ENCODE peak calls at places on chromosomes 7 and 10, in four cellular contexts. One of them, this sample, is unnamed.

GRCh38 chr10:634256-634655 is 55.2 kb downstream of the DIP2C start:
- DNase-seq in tibial nerve: no peak
- DNase-seq in astrocyte of the cerebellum: no peak
- DNase-seq in prostate gland: no peak
- DNase-seq in this sample: no peak

GRCh38 chr7:124843336-124843735 is 77.7 kb upstream of the GPR37 start:
- DNase-seq in tibial nerve: no peak
- DNase-seq in astrocyte of the cerebellum: no peak
- DNase-seq in prostate gland: no peak
- DNase-seq in this sample: no peak

GRCh38 chr7:55571534-55572377 is 546 bp downstream of the VOPP1 start:
- DNase-seq in tibial nerve: peak
- DNase-seq in astrocyte of the cerebellum: no peak
- DNase-seq in prostate gland: peak
- DNase-seq in this sample: no peak

GRCh38 chr7:867406-868188 is 8.8 kb upstream of the GET4 start:
- DNase-seq in tibial nerve: no peak
- DNase-seq in astrocyte of the cerebellum: peak
- DNase-seq in prostate gland: peak
- DNase-seq in this sample: peak

GRCh38 chr7:37510043-37510634 is 61.5 kb upstream of the ELMO1 start:
- DNase-seq in tibial nerve: no peak
- DNase-seq in astrocyte of the cerebellum: no peak
- DNase-seq in prostate gland: no peak
- DNase-seq in this sample: no peak

GRCh38 chr7:29146888-29147609 is 712 bp upstream of the CPVL start:
- DNase-seq in tibial nerve: no peak
- DNase-seq in astrocyte of the cerebellum: no peak
- DNase-seq in prostate gland: peak
- DNase-seq in this sample: no peak

GRCh38 chr7:1537631-1538412 is 7.3 kb downstream of the MAFK start:
- DNase-seq in tibial nerve: peak
- DNase-seq in astrocyte of the cerebellum: peak
- DNase-seq in prostate gland: no peak
- DNase-seq in this sample: peak

GRCh38 chr7:74283858-74284447 is 5.3 kb upstream of the CLIP2 start:
- DNase-seq in tibial nerve: no peak
- DNase-seq in astrocyte of the cerebellum: no peak
- DNase-seq in prostate gland: no peak
- DNase-seq in this sample: no peak

GRCh38 chr7:7609330-7609729 is 31.2 kb upstream of the UMAD1 start:
- DNase-seq in tibial nerve: no peak
- DNase-seq in astrocyte of the cerebellum: no peak
- DNase-seq in prostate gland: no peak
- DNase-seq in this sample: no peak

GRCh38 chr7:19118896-19119301 is 1.5 kb upstream of the TWIST1 start:
- DNase-seq in tibial nerve: no peak
- DNase-seq in astrocyte of the cerebellum: no peak
- DNase-seq in prostate gland: no peak
- DNase-seq in this sample: no peak

GRCh38 chr10:69389827-69390490 is 26.8 kb downstream of the TACR2 start:
- DNase-seq in tibial nerve: no peak
- DNase-seq in astrocyte of the cerebellum: no peak
- DNase-seq in prostate gland: peak
- DNase-seq in this sample: peak

GRCh38 chr7:130721486-130722277 is 12.3 kb downstream of the KLF14 start:
- DNase-seq in tibial nerve: peak
- DNase-seq in astrocyte of the cerebellum: peak
- DNase-seq in prostate gland: peak
- DNase-seq in this sample: peak

GRCh38 chr7:78095549-78095948 is 297.0 kb downstream of the PHTF2 start:
- DNase-seq in tibial nerve: no peak
- DNase-seq in astrocyte of the cerebellum: no peak
- DNase-seq in prostate gland: no peak
- DNase-seq in this sample: no peak

GRCh38 chr7:149071641-149072437 is 18.7 kb downstream of the ZNF786 start:
- DNase-seq in tibial nerve: no peak
- DNase-seq in astrocyte of the cerebellum: no peak
- DNase-seq in prostate gland: no peak
- DNase-seq in this sample: no peak

GRCh38 chr7:2999078-2999500 is 44.6 kb downstream of the CARD11 start:
- DNase-seq in tibial nerve: no peak
- DNase-seq in astrocyte of the cerebellum: no peak
- DNase-seq in prostate gland: no peak
- DNase-seq in this sample: no peak

GRCh38 chr10:17880596-17880995 is 71.1 kb upstream of the SLC39A12 start:
- DNase-seq in tibial nerve: no peak
- DNase-seq in astrocyte of the cerebellum: no peak
- DNase-seq in prostate gland: no peak
- DNase-seq in this sample: no peak

GRCh38 chr10:98170249-98171117 is 36.0 kb downstream of the R3HCC1L start:
- DNase-seq in tibial nerve: no peak
- DNase-seq in astrocyte of the cerebellum: peak
- DNase-seq in prostate gland: peak
- DNase-seq in this sample: no peak

GRCh38 chr7:6416516-6417145 is 31.1 kb downstream of the DAGLB start:
- DNase-seq in tibial nerve: no peak
- DNase-seq in astrocyte of the cerebellum: no peak
- DNase-seq in prostate gland: no peak
- DNase-seq in this sample: peak

GRCh38 chr7:7157887-7158271 is 24.5 kb upstream of the C1GALT1 start:
- DNase-seq in tibial nerve: no peak
- DNase-seq in astrocyte of the cerebellum: peak
- DNase-seq in prostate gland: no peak
- DNase-seq in this sample: no peak

GRCh38 chr10:129870926-129871660 is 93.0 kb downstream of the EBF3 start:
- DNase-seq in tibial nerve: no peak
- DNase-seq in astrocyte of the cerebellum: no peak
- DNase-seq in prostate gland: peak
- DNase-seq in this sample: peak

GRCh38 chr10:59805043-59805442 is 51.8 kb upstream of the MRLN start:
- DNase-seq in tibial nerve: no peak
- DNase-seq in astrocyte of the cerebellum: no peak
- DNase-seq in prostate gland: peak
- DNase-seq in this sample: no peak

GRCh38 chr10:23094786-23095403 is 484 bp upstream of the MSRB2 start:
- DNase-seq in tibial nerve: no peak
- DNase-seq in astrocyte of the cerebellum: no peak
- DNase-seq in prostate gland: no peak
- DNase-seq in this sample: no peak
- H3K4me3 ChIP-seq in tibial nerve: peak
- H3K4me3 ChIP-seq in astrocyte of the cerebellum: peak
- H3K4me3 ChIP-seq in prostate gland: peak
- H3K4me3 ChIP-seq in this sample: peak

DNA sequence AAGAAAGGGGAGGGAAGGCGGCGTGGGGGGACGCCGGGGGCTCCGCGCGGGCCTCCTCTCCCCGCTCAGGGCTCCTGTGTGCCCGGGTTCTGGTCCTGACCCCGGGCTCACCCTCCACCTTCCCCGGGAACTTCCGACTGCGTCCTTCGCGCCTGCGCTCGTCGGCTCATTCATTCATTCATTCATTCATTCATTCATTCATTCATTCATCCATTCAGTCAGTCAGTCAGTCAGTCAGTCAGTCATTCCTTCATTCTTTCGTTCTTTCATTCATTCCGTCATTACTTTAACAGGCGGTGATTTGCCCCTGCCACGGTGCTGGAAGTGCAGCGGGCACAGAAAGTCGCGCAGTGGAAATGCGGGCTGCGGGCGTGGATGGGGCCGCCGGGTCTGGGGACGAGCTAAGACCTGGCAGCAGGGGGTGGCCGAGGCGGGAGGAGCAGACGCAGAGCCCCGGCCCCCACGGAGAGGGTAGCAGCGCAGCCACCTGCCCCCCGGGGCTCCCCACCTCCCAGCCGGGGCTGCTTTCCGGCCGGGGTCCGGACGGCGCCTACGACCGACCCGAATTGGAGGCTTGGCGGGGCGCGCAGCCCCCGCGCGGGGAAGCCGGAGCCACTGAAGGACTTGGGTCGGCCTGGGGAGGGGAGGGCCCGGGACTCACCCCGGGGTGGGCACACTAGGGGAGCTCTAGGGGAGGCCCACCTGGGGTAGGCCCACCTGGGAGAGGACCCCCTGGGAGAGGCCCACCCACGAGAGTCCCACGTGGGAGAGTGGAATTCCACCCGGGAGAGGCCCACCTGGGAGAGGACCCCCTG is 577 bp upstream of the CFAP46 start:
- DNase-seq in tibial nerve: no peak
- DNase-seq in astrocyte of the cerebellum: no peak
- DNase-seq in prostate gland: no peak
- DNase-seq in this sample: no peak
- H3K4me3 ChIP-seq in tibial nerve: peak
- H3K4me3 ChIP-seq in astrocyte of the cerebellum: peak
- H3K4me3 ChIP-seq in prostate gland: peak
- H3K4me3 ChIP-seq in this sample: peak

DNA sequence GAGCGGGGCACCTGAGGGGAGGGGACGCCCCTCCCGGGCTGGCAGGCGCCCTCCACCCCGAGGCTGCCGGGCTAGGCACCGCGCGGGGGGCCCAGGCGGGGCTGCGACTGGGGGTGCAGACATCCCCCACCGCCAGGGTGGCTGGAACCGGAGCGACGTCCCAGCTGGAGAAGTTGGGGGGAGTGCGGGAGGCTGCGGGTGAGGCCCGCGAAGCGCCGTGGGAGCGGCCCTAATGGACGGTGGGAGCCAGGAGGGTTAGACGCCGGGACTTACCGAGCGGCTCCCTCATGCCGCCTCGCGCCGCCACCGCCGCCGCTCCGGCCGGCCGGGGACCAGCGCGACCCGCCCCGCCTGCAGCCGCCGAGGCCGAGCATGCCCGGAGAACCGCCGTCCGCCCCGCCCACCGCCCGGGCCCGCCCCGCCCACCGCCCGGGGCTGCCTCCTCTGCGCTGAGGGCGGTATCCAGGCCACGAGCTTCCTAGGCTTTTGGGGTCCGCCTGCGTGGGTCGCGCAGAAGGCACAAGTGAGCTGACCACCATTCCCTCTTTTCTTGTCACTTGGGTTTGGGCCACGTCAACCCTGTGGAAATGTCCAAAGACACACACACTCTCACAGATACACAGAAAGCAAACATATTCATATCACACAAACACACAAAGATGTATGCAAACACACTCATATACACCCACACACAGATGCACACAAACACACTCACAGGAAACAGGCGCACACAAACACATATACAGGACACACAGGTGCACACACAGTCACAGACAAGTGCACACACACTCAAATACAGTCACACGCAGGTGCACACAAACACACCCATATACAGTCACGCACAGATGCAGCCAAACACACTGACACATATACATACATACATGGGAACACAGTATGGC is at the start of gene JCAD:
- DNase-seq in tibial nerve: peak
- DNase-seq in astrocyte of the cerebellum: no peak
- DNase-seq in prostate gland: peak
- DNase-seq in this sample: no peak
- H3K4me3 ChIP-seq in tibial nerve: peak
- H3K4me3 ChIP-seq in astrocyte of the cerebellum: peak
- H3K4me3 ChIP-seq in prostate gland: peak
- H3K4me3 ChIP-seq in this sample: peak

DNA sequence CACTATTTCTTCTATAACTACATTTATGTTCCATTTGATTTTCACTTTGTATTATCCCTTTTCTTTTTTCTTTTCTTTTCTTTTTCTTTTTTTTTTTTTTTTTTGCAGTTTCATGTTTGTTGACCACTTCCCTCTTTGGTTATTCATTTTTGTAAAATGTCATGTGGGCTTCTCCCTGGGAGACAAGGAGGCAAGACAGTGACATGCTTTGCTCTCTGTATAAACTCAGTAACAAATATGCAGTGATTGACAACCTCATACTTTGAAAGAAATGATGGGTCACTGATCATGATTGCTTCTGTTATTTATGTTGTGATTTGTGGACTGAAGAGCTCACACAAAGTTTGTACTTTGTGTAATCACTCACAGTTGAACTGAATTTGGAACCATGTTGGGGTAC is 90.2 kb upstream of the ABI1 start:
- DNase-seq in tibial nerve: no peak
- DNase-seq in astrocyte of the cerebellum: no peak
- DNase-seq in prostate gland: no peak
- DNase-seq in this sample: no peak
- H3K4me3 ChIP-seq in tibial nerve: no peak
- H3K4me3 ChIP-seq in astrocyte of the cerebellum: no peak
- H3K4me3 ChIP-seq in prostate gland: no peak
- H3K4me3 ChIP-seq in this sample: no peak

GRCh38 chr7:104973909-104974415 is 40.0 kb upstream of the KMT2E start:
- DNase-seq in tibial nerve: no peak
- DNase-seq in astrocyte of the cerebellum: peak
- DNase-seq in prostate gland: no peak
- DNase-seq in this sample: peak

GRCh38 chr7:104969183-104969582 is 44.8 kb upstream of the KMT2E start:
- DNase-seq in tibial nerve: no peak
- DNase-seq in astrocyte of the cerebellum: no peak
- DNase-seq in prostate gland: no peak
- DNase-seq in this sample: no peak

GRCh38 chr7:104973227-104973626 is 40.8 kb upstream of the KMT2E start:
- DNase-seq in tibial nerve: no peak
- DNase-seq in astrocyte of the cerebellum: no peak
- DNase-seq in prostate gland: no peak
- DNase-seq in this sample: no peak

GRCh38 chr7:104972510-104972909 is 41.5 kb upstream of the KMT2E start:
- DNase-seq in tibial nerve: no peak
- DNase-seq in astrocyte of the cerebellum: no peak
- DNase-seq in prostate gland: no peak
- DNase-seq in this sample: no peak

DNA sequence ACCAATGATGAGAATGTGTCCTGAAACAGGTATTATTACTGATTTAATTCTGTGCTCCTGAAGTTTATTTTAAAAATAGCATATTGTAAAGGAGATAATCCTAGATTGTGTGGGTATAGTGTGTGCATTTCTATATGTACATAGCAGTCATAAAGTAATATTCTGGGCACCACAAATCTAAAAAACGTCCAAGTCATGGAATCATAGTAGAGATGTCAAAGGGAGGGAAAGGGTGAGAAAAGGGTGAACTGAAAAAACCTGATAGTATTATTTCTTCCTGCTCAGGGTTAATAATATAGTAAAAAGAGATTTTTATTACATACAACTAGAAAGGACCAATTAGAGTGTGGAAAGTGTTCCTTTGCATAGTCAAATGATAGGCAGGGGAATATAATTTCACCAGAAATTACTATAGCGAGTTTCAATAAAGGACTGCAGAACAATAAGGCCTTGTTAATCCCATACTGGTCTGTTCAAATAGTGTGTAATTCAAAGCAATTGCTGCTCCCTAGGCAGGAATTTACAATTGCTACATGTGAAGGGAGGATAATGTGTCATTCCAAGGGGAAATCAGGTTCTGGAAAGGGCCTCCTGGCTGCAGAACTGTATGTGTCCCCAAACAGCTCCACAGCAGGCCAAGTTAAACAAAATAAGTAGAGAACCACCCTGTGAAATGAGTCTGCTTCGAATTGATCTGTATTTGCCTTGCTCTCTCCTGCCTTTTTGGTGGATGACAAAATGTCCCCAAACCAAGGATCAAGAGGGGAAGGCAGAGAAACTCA is 42.5 kb upstream of the KMT2E start:
- DNase-seq in tibial nerve: no peak
- DNase-seq in astrocyte of the cerebellum: no peak
- DNase-seq in prostate gland: peak
- DNase-seq in this sample: no peak
- H3K4me3 ChIP-seq in tibial nerve: no peak
- H3K4me3 ChIP-seq in astrocyte of the cerebellum: no peak
- H3K4me3 ChIP-seq in prostate gland: no peak
- H3K4me3 ChIP-seq in this sample: no peak